ENCODE peak calls at places on chromosomes 6 and 20, in six cellular contexts. E, Y, O, J, S and I are unnamed samples.

GRCh38 chr20:3559637-3560036 is 88.8 kb downstream of the ATRN start:
- DNase-seq in Y (no peak), J (no peak), S (no peak), E (no peak), O (no peak), I (no peak)

GRCh38 chr6:163248051-163248450 is 166.5 kb upstream of the QKI start:
- DNase-seq in O (no peak), S (no peak), E (no peak), J (no peak), Y (no peak), I (no peak)

GRCh38 chr6:491233-491632 is 99.7 kb downstream of the IRF4 start:
- DNase-seq in E (no peak), J (no peak), Y (no peak), S (peak; percentile 84), O (no peak), I (no peak)

GRCh38 chr6:6191476-6191875 is 129.0 kb downstream of the F13A1 start:
- DNase-seq in S (peak; percentile 1), E (no peak), J (no peak), Y (peak; percentile 37), O (peak; percentile 32), I (peak; percentile 65)

GRCh38 chr6:159487636-159488035 is 205.4 kb downstream of the SOD2 start:
- DNase-seq in O (peak; percentile 38), Y (no peak), J (no peak), E (no peak), S (no peak), I (no peak)

GRCh38 chr6:13383280-13384163 is 55.2 kb upstream of the TBC1D7 start:
- DNase-seq in O (peak; percentile 55), Y (no peak), J (peak; percentile 38), E (no peak), S (peak; percentile 30), I (peak; percentile 89)

GRCh38 chr6:16504608-16505007 is 256.7 kb downstream of the ATXN1 start:
- DNase-seq in S (no peak), E (no peak), J (no peak), Y (no peak), O (no peak), I (peak; percentile 77)

GRCh38 chr20:45918779-45919535 is 7.0 kb upstream of the PLTP start:
- DNase-seq in O (no peak), J (no peak), E (no peak), S (no peak), Y (no peak), I (no peak)

GRCh38 chr6:100592929-100593328 is 128.2 kb upstream of the SIM1 start:
- DNase-seq in Y (no peak), E (no peak), J (peak; percentile 99), O (no peak), S (no peak), I (peak; percentile 65)

GRCh38 chr6:69581576-69581975 is 215.2 kb downstream of the LMBRD1 start:
- DNase-seq in J (no peak), O (no peak), S (no peak), E (no peak), Y (no peak), I (no peak)

GRCh38 chr20:20710847-20711315 is 1.6 kb downstream of the RALGAPA2 start:
- DNase-seq in J (peak; percentile 60), Y (no peak), O (peak; percentile 77), E (no peak), S (peak; percentile 83), I (peak; percentile 69)

GRCh38 chr6:169189686-169190085 is 64.0 kb downstream of the THBS2 start:
- DNase-seq in Y (no peak), J (no peak), S (no peak), O (no peak), E (no peak), I (no peak)

GRCh38 chr6:133396225-133396624 is 155.1 kb downstream of the EYA4 start:
- DNase-seq in J (peak; percentile 4), Y (no peak), O (peak; percentile 12), S (no peak), E (no peak), I (no peak)

GRCh38 chr6:170221052-170221752 is 69.7 kb downstream of the DLL1 start:
- DNase-seq in Y (peak; percentile 23), E (no peak), O (no peak), J (no peak), S (peak; percentile 16), I (no peak)

GRCh38 chr6:49743427-49743826 is 761 bp downstream of the CRISP3 start:
- DNase-seq in J (no peak), S (no peak), Y (no peak), E (no peak), O (no peak), I (no peak)

GRCh38 chr6:136309729-136310311 is 20.2 kb upstream of the BCLAF1 start:
- DNase-seq in Y (no peak), S (no peak), E (no peak), O (no peak), J (no peak), I (no peak)

GRCh38 chr6:88970301-88970700 is 6.9 kb upstream of the RNGTT start:
- DNase-seq in O (no peak), J (no peak), Y (no peak), S (no peak), E (no peak), I (no peak)

GRCh38 chr6:109383438-109383940 is 1.2 kb upstream of the CD164 start:
- DNase-seq in Y (peak; percentile 18), J (no peak), O (no peak), S (no peak), E (no peak), I (no peak)

GRCh38 chr6:168100803-168101095 is 21.7 kb upstream of the FRMD1 start:
- DNase-seq in S (no peak), E (no peak), O (no peak), J (no peak), Y (no peak), I (no peak)

GRCh38 chr6:116397960-116398359 is 27.2 kb downstream of the DSE start:
- DNase-seq in S (no peak), E (no peak), O (no peak), J (no peak), Y (no peak), I (no peak)

GRCh38 chr20:13930246-13930645 is 60.2 kb downstream of the SEL1L2 start:
- DNase-seq in E (no peak), J (no peak), Y (no peak), S (no peak), O (no peak), I (no peak)